ENCODE peak calls at places on chromosomes 11 and 22, in five cellular contexts. L is heart left ventricle, R is heart right ventricle, G is tibial nerve, F is ascending aorta. I is an unnamed sample. For H3K4me1, the result is how much of the 10 kb centered on the place peaks cover.

GRCh38 chr11:64661146-64661545 is 61.9 kb downstream of the NRXN2 start:
- DNase-seq in L (peak), R (no peak), G (no peak), F (peak), I (no peak)

GRCh38 chr11:50071584-50072225 is 39.0 kb downstream of the OR4C45 start:
- DNase-seq in L (no peak), R (no peak), G (no peak), F (no peak), I (no peak)

GRCh38 chr11:106988151-106988806 is 30.0 kb downstream of the GUCY1A2 start:
- DNase-seq in L (no peak), R (no peak), G (no peak), F (no peak), I (no peak)

GRCh38 chr11:117020287-117020686 is 77.9 kb downstream of the SIK3 start:
- DNase-seq in L (no peak), R (no peak), G (no peak), F (no peak), I (no peak)

GRCh38 chr22:44783581-44783980 is 31.2 kb downstream of the ARHGAP8 start:
- DNase-seq in L (no peak), R (no peak), G (no peak), F (no peak), I (no peak)

GRCh38 chr22:23012081-23012622 is 58.2 kb upstream of the GNAZ start:
- DNase-seq in L (no peak), R (no peak), G (no peak), F (no peak), I (no peak)

GRCh38 chr22:37107779-37108621 is 1.5 kb downstream of the TMPRSS6 start:
- DNase-seq in L (no peak), R (no peak), G (no peak), F (no peak), I (no peak)

GRCh38 chr11:65861533-65862183 is 1.4 kb downstream of the MUS81 start:
- DNase-seq in L (no peak), R (no peak), G (no peak), F (no peak), I (no peak)

GRCh38 chr11:14364322-14364721 is 5.3 kb upstream of the RRAS2 start:
- DNase-seq in L (no peak), R (no peak), G (no peak), F (no peak), I (no peak)

GRCh38 chr11:129131361-129131760 is 60.8 kb downstream of the ARHGAP32 start:
- DNase-seq in L (no peak), R (no peak), G (no peak), F (no peak), I (no peak)

GRCh38 chr11:108069947-108070346 is 51.4 kb upstream of the ACAT1 start:
- DNase-seq in L (no peak), R (no peak), G (no peak), F (no peak), I (no peak)

GRCh38 chr11:87290304-87290922 is 252.7 kb downstream of the TMEM135 start:
- DNase-seq in L (no peak), R (no peak), G (no peak), F (no peak), I (no peak)

GRCh38 chr11:14357843-14358728 is 897 bp downstream of the RRAS2 start:
- DNase-seq in L (peak), R (peak), G (no peak), F (no peak), I (peak)

GRCh38 chr11:69852051-69852450 is 32.8 kb upstream of the FGF3 start:
- DNase-seq in L (no peak), R (no peak), G (no peak), F (no peak), I (no peak)

GRCh38 chr11:132589802-132590201 is 942.5 kb downstream of the OPCML start:
- DNase-seq in L (no peak), R (no peak), G (no peak), F (no peak), I (no peak)

GRCh38 chr22:24695958-24696511 is 78.5 kb downstream of the PIWIL3 start:
- DNase-seq in L (peak), R (peak), G (no peak), F (no peak), I (no peak)

GRCh38 chr11:96567193-96567592 is 177.4 kb downstream of the JRKL start:
- DNase-seq in L (no peak), R (no peak), G (no peak), F (no peak), I (no peak)

GRCh38 chr11:119536801-119537200 is 113.8 kb upstream of the THY1 start:
- DNase-seq in L (no peak), R (no peak), G (no peak), F (no peak), I (no peak)

GRCh38 chr22:21947040-21948014 is 5.3 kb downstream of the PPM1F start:
- DNase-seq in L (no peak), R (no peak), G (no peak), F (no peak), I (no peak)

GRCh38 chr11:132347156-132348090 is 977.0 kb downstream of the NTM start:
- DNase-seq in L (no peak), R (no peak), G (no peak), F (no peak), I (no peak)

GRCh38 chr11:8351223-8351622 is 87.5 kb upstream of the LMO1 start:
- DNase-seq in L (no peak), R (no peak), G (no peak), F (no peak), I (no peak)

GRCh38 chr11:24723231-24723630 is 226.4 kb downstream of the LUZP2 start:
- DNase-seq in L (no peak), R (no peak), G (no peak), F (no peak), I (no peak)

GRCh38 chr11:17382046-17382728 is 6.3 kb downstream of the KCNJ11 start:
- DNase-seq in L (no peak), R (no peak), G (no peak), F (no peak), I (no peak)

GRCh38 chr11:13013054-13013488 is 4.0 kb downstream of the RASSF10 start:
- DNase-seq in L (no peak), R (no peak), G (no peak), F (no peak), I (no peak)

GRCh38 chr22:23862103-23862502 is 4.4 kb downstream of the SLC2A11 start:
- DNase-seq in L (no peak), R (no peak), G (no peak), F (no peak), I (no peak)

GRCh38 chr11:131609317-131609716 is 238.9 kb downstream of the NTM start:
- DNase-seq in L (no peak), R (no peak), G (no peak), F (no peak), I (no peak)

DNA sequence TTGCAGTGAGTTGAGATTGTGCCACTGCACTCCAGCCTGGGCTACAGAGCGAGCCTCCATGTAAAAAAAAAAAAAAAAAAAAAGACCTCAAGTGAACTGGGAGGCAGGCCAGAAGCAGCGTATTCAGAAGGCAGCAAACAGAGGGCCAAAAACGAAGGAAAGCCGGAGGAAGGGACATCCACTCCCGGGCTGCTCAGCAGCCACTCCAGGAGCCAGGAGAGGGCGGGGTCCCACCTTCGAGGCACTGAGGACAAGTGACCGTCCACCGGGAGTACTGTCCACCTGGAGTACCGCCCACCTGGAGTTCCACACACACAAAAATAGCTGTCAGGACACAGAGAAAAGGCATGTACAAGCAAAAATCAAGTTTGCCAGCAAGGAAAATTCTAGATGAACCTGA is 5.5 kb downstream of the TOLLIP start:
- DNase-seq in L (no peak), R (peak), G (no peak), F (no peak), I (no peak)
- H3K4me1 ChIP-seq in L (under half), R (half or more), G (half or more), F (under half), I (under half)

GRCh38 chr22:41844513-41844912 is 11.6 kb downstream of the SREBF2 start:
- DNase-seq in L (no peak), R (no peak), G (no peak), F (no peak), I (no peak)

GRCh38 chr22:41848468-41848867 is 15.6 kb downstream of the SREBF2 start:
- DNase-seq in L (no peak), R (no peak), G (peak), F (no peak), I (no peak)

GRCh38 chr22:41847300-41847699 is 14.4 kb downstream of the SREBF2 start:
- DNase-seq in L (no peak), R (no peak), G (no peak), F (no peak), I (no peak)

GRCh38 chr22:41845380-41846267 is 12.7 kb downstream of the SREBF2 start:
- DNase-seq in L (no peak), R (no peak), G (no peak), F (no peak), I (no peak)

GRCh38 chr22:41846268-41847002 is 13.5 kb downstream of the SREBF2 start:
- DNase-seq in L (no peak), R (no peak), G (no peak), F (no peak), I (no peak)
- H3K27ac ChIP-seq in L (no peak), R (no peak), G (peak), F (no peak), I (no peak)

DNA sequence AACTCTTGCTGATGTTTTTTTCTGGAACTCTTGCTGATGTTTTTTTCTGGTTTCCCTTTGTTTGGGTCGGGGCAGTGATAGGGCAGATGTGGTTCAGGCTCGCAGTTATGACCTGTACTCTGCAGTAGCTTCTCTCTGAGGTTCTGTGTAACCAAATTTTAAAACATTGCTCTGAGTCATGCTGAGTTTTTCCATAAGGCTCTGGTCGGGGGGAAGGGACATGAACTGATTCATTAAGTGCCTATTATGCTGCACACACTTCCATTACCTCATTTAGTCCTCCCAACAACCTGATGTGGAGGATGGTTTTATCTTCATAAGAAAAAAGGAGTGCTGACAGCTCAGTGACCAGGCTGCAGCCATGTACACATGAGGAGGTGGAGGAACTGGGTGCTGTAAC is 18.9 kb downstream of the TNRC6B start:
- DNase-seq in L (no peak), R (no peak), G (no peak), F (no peak), I (no peak)
- H3K4me1 ChIP-seq in L (half or more), R (half or more), G (under half), F (under half), I (under half)

DNA sequence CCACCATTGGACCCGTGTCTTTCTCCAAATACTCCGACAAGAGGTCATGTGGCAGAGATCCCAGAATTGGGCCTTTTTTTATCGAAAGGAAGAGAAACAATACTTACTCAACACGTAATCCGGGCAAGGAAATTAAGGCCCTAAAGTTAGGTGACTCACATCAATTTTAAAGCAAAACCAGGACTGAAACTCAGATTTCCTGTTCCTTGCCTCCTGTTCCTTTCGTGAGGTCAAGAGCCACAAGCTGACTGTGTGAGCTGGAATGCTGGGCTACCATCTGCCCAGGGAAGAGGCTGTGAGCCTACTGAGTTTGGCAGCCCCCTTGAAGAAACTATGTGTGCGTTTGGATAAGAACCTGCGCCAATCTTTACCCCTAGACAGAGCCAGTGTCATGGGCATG is 27.1 kb upstream of the MRGPRX2 start:
- DNase-seq in L (no peak), R (no peak), G (no peak), F (no peak), I (no peak)
- H3K27ac ChIP-seq in L (peak), R (no peak), G (no peak), F (no peak), I (peak)